ENCODE peak calls at places on chromosomes 5 and 9, in seven cellular contexts. One of them, this sample, is unnamed.
A peak's percentile ranks its signal among the peaks of the same experiment; 100 is the strongest.

GRCh38 chr5:39605966-39606591 is 181.3 kb upstream of the DAB2 start:
- DNase-seq in stomach: no peak
- DNase-seq in dorsolateral prefrontal cortex: no peak
- DNase-seq in left ventricle myocardium inferior: no peak
- DNase-seq in GM12865: no peak
- DNase-seq in AG10803: no peak
- DNase-seq in AG04449: no peak
- DNase-seq in this sample: no peak

GRCh38 chr5:103249068-103249467 is 9.5 kb upstream of the MACIR start:
- DNase-seq in stomach: no peak
- DNase-seq in dorsolateral prefrontal cortex: no peak
- DNase-seq in left ventricle myocardium inferior: no peak
- DNase-seq in GM12865: no peak
- DNase-seq in AG10803: no peak
- DNase-seq in AG04449: no peak
- DNase-seq in this sample: no peak

GRCh38 chr5:109682383-109682782 is 7.3 kb upstream of the MAN2A1 start:
- DNase-seq in stomach: no peak
- DNase-seq in dorsolateral prefrontal cortex: no peak
- DNase-seq in left ventricle myocardium inferior: no peak
- DNase-seq in GM12865: no peak
- DNase-seq in AG10803: peak; percentile 50
- DNase-seq in AG04449: no peak
- DNase-seq in this sample: no peak

GRCh38 chr9:124242331-124243194 is 15.2 kb upstream of the NEK6 start:
- DNase-seq in stomach: no peak
- DNase-seq in dorsolateral prefrontal cortex: no peak
- DNase-seq in left ventricle myocardium inferior: no peak
- DNase-seq in GM12865: no peak
- DNase-seq in AG10803: peak; percentile 47
- DNase-seq in AG04449: no peak
- DNase-seq in this sample: no peak

GRCh38 chr9:10265102-10265708 is 347.6 kb downstream of the PTPRD start:
- DNase-seq in stomach: no peak
- DNase-seq in dorsolateral prefrontal cortex: no peak
- DNase-seq in left ventricle myocardium inferior: no peak
- DNase-seq in GM12865: no peak
- DNase-seq in AG10803: no peak
- DNase-seq in AG04449: no peak
- DNase-seq in this sample: no peak

GRCh38 chr5:20166496-20166895 is 178.5 kb upstream of the CDH18 start:
- DNase-seq in stomach: no peak
- DNase-seq in dorsolateral prefrontal cortex: no peak
- DNase-seq in left ventricle myocardium inferior: no peak
- DNase-seq in GM12865: no peak
- DNase-seq in AG10803: no peak
- DNase-seq in AG04449: no peak
- DNase-seq in this sample: no peak

GRCh38 chr5:124111886-124112285 is 599.9 kb downstream of the CSNK1G3 start:
- DNase-seq in stomach: no peak
- DNase-seq in dorsolateral prefrontal cortex: no peak
- DNase-seq in left ventricle myocardium inferior: no peak
- DNase-seq in GM12865: no peak
- DNase-seq in AG10803: no peak
- DNase-seq in AG04449: no peak
- DNase-seq in this sample: no peak

GRCh38 chr5:33631786-33632185 is 191.0 kb downstream of the TARS1 start:
- DNase-seq in stomach: no peak
- DNase-seq in dorsolateral prefrontal cortex: no peak
- DNase-seq in left ventricle myocardium inferior: no peak
- DNase-seq in GM12865: peak; percentile 74
- DNase-seq in AG10803: peak; percentile 24
- DNase-seq in AG04449: no peak
- DNase-seq in this sample: peak; percentile 6

GRCh38 chr9:94804917-94805544 is 78.5 kb downstream of the AOPEP start:
- DNase-seq in stomach: no peak
- DNase-seq in dorsolateral prefrontal cortex: no peak
- DNase-seq in left ventricle myocardium inferior: no peak
- DNase-seq in GM12865: no peak
- DNase-seq in AG10803: no peak
- DNase-seq in AG04449: no peak
- DNase-seq in this sample: no peak

GRCh38 chr5:36870399-36871040 is 6.0 kb upstream of the NIPBL start:
- DNase-seq in stomach: no peak
- DNase-seq in dorsolateral prefrontal cortex: no peak
- DNase-seq in left ventricle myocardium inferior: no peak
- DNase-seq in GM12865: peak; percentile 76
- DNase-seq in AG10803: peak; percentile 67
- DNase-seq in AG04449: no peak
- DNase-seq in this sample: peak; percentile 65

GRCh38 chr5:173319610-173320100 is 8.6 kb downstream of the STC2 start:
- DNase-seq in stomach: no peak
- DNase-seq in dorsolateral prefrontal cortex: no peak
- DNase-seq in left ventricle myocardium inferior: no peak
- DNase-seq in GM12865: no peak
- DNase-seq in AG10803: no peak
- DNase-seq in AG04449: no peak
- DNase-seq in this sample: no peak

GRCh38 chr5:177997319-177997670 is 1.3 kb upstream of the PROP1 start:
- DNase-seq in stomach: no peak
- DNase-seq in dorsolateral prefrontal cortex: no peak
- DNase-seq in left ventricle myocardium inferior: no peak
- DNase-seq in GM12865: no peak
- DNase-seq in AG10803: no peak
- DNase-seq in AG04449: no peak
- DNase-seq in this sample: no peak

GRCh38 chr9:126788631-126789349 is 16.1 kb upstream of the ZBTB43 start:
- DNase-seq in stomach: no peak
- DNase-seq in dorsolateral prefrontal cortex: no peak
- DNase-seq in left ventricle myocardium inferior: no peak
- DNase-seq in GM12865: no peak
- DNase-seq in AG10803: no peak
- DNase-seq in AG04449: no peak
- DNase-seq in this sample: no peak

GRCh38 chr9:94149696-94150095 is 65.4 kb downstream of the PTPDC1 start:
- DNase-seq in stomach: no peak
- DNase-seq in dorsolateral prefrontal cortex: no peak
- DNase-seq in left ventricle myocardium inferior: no peak
- DNase-seq in GM12865: no peak
- DNase-seq in AG10803: no peak
- DNase-seq in AG04449: no peak
- DNase-seq in this sample: no peak

GRCh38 chr5:6744841-6745705 is 31.8 kb downstream of the TENT4A start:
- DNase-seq in stomach: no peak
- DNase-seq in dorsolateral prefrontal cortex: no peak
- DNase-seq in left ventricle myocardium inferior: no peak
- DNase-seq in GM12865: no peak
- DNase-seq in AG10803: no peak
- DNase-seq in AG04449: no peak
- DNase-seq in this sample: no peak

DNA sequence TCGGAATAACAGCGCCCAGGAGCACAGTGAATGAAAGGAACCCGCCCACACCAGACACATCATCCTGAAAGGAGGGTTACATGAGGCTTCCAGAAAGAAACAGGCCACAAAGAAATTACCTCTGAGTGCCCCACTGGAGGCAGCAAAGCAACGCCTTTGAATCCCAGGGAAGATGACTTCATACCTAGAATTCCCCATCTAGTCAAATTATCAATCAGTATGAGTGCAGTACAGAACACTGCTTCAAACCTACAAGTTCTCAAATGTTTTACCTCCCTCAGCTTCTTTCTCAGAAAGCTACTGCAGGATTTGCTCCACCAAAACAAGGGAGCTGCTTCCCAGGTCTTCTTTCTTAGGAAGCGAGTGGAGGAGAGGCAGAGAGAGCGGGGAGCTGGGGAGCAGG is 87.2 kb downstream of the SEMA4D start:
- DNase-seq in stomach: no peak
- DNase-seq in dorsolateral prefrontal cortex: no peak
- DNase-seq in left ventricle myocardium inferior: no peak
- DNase-seq in GM12865: peak; percentile 85
- DNase-seq in AG10803: no peak
- DNase-seq in AG04449: no peak
- DNase-seq in this sample: peak; percentile 62
- TF ChIP-seq CTCF in stomach: no peak
- TF ChIP-seq CTCF in dorsolateral prefrontal cortex: peak; percentile 27
- TF ChIP-seq CTCF in left ventricle myocardium inferior: no peak
- TF ChIP-seq CTCF in GM12865: peak; percentile 40
- TF ChIP-seq CTCF in AG10803: peak; percentile 7
- TF ChIP-seq CTCF in AG04449: no peak
- TF ChIP-seq CTCF in this sample: peak; percentile 19

DNA sequence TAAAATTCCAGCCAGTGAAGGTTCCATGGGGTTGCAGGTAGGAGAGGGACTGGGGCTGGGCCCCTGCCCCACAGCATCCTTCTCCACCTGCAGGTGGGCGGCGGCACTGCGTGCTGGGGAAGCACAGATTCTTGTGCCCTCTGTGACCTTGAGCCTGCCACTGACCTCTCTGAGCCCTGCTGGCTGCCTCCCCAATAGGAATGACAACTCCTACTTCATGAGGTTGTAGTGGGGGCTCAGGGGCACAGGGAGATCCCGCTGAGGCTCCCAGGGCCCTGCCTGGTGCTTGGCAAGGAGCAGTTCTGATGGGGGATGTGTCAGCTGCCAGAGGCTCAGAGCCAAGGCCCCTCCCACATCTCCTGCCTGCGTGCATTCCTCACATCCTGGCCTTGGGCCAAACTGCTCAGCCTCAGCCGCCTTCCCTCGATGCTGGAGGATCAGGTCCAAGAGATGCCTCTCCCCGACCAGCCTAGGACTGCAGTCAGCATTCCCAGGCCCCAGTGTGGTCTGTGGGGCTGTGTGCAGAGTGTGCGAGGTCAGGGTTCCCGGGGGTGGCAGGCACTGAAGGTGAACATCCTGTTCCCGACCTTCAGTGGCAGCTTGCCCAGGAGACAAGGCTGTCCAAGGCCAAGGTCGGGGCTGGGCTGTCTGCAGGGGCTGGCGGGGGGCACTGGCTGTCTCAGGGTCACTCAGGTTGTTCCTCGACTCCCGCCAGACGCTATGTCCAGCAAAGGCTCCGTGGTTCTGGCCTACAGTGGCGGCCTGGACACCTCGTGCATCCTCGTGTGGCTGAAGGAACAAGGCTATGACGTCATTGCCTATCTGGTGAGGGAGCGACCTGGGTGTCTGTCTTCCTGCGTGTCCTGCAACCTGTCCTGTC is 7.0 kb downstream of the ASS1 start:
- DNase-seq in stomach: peak; percentile 89
- DNase-seq in dorsolateral prefrontal cortex: peak; percentile 70
- DNase-seq in left ventricle myocardium inferior: peak; percentile 84
- DNase-seq in GM12865: no peak
- DNase-seq in AG10803: peak; percentile 95
- DNase-seq in AG04449: peak; percentile 63
- DNase-seq in this sample: no peak
- TF ChIP-seq CTCF in stomach: peak; percentile 26
- TF ChIP-seq CTCF in dorsolateral prefrontal cortex: no peak
- TF ChIP-seq CTCF in left ventricle myocardium inferior: peak; percentile 60
- TF ChIP-seq CTCF in GM12865: peak; percentile 39
- TF ChIP-seq CTCF in AG10803: peak; percentile 61
- TF ChIP-seq CTCF in AG04449: peak; percentile 57
- TF ChIP-seq CTCF in this sample: no peak

DNA sequence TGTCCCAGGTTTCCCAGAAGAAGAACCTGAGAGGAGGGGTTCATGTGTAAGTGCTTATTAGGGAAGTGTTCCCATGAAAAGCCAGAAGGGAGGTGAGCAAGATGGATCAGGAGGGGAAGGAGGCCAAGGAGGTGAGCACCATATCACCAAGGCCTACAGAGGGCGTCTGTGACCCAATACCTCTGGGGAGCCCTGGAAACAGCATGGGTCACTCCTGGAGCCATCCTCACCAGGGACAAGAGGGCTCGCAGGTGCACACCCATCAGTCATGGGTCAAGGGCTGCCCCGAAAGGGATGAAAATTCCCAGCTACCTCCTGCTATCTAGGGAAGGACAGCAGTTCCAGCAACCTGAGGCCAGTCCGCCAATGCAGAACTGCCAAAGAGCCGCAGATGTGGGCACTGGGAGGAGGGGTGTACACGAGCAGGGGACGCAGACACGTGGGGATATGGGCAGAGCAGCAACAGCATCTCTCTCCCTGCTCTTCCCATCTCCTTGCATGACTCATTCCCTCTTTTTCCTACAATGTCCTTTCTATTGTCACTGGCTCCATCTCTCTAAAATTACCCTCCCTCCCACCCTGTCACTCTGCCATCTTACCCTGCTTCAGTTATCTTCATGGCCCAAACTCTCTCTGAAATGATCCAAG is 167.6 kb upstream of the FSTL4 start:
- DNase-seq in stomach: no peak
- DNase-seq in dorsolateral prefrontal cortex: no peak
- DNase-seq in left ventricle myocardium inferior: no peak
- DNase-seq in GM12865: peak; percentile 27
- DNase-seq in AG10803: no peak
- DNase-seq in AG04449: no peak
- DNase-seq in this sample: peak; percentile 41
- TF ChIP-seq CTCF in stomach: no peak
- TF ChIP-seq CTCF in dorsolateral prefrontal cortex: no peak
- TF ChIP-seq CTCF in left ventricle myocardium inferior: no peak
- TF ChIP-seq CTCF in GM12865: peak; percentile 29
- TF ChIP-seq CTCF in AG10803: no peak
- TF ChIP-seq CTCF in AG04449: no peak
- TF ChIP-seq CTCF in this sample: peak; percentile 12

GRCh38 chr5:168086736-168087135 is 204.7 kb upstream of the WWC1 start:
- DNase-seq in stomach: no peak
- DNase-seq in dorsolateral prefrontal cortex: no peak
- DNase-seq in left ventricle myocardium inferior: no peak
- DNase-seq in GM12865: no peak
- DNase-seq in AG10803: no peak
- DNase-seq in AG04449: no peak
- DNase-seq in this sample: no peak

GRCh38 chr5:168089201-168089887 is 202.1 kb upstream of the WWC1 start:
- DNase-seq in stomach: no peak
- DNase-seq in dorsolateral prefrontal cortex: no peak
- DNase-seq in left ventricle myocardium inferior: no peak
- DNase-seq in GM12865: no peak
- DNase-seq in AG10803: no peak
- DNase-seq in AG04449: no peak
- DNase-seq in this sample: no peak

GRCh38 chr5:168088415-168089165 is 202.9 kb upstream of the WWC1 start:
- DNase-seq in stomach: no peak
- DNase-seq in dorsolateral prefrontal cortex: no peak
- DNase-seq in left ventricle myocardium inferior: no peak
- DNase-seq in GM12865: no peak
- DNase-seq in AG10803: no peak
- DNase-seq in AG04449: no peak
- DNase-seq in this sample: no peak

GRCh38 chr5:168085321-168086040 is 206.0 kb upstream of the WWC1 start:
- DNase-seq in stomach: no peak
- DNase-seq in dorsolateral prefrontal cortex: no peak
- DNase-seq in left ventricle myocardium inferior: no peak
- DNase-seq in GM12865: no peak
- DNase-seq in AG10803: peak; percentile 78
- DNase-seq in AG04449: no peak
- DNase-seq in this sample: no peak

DNA sequence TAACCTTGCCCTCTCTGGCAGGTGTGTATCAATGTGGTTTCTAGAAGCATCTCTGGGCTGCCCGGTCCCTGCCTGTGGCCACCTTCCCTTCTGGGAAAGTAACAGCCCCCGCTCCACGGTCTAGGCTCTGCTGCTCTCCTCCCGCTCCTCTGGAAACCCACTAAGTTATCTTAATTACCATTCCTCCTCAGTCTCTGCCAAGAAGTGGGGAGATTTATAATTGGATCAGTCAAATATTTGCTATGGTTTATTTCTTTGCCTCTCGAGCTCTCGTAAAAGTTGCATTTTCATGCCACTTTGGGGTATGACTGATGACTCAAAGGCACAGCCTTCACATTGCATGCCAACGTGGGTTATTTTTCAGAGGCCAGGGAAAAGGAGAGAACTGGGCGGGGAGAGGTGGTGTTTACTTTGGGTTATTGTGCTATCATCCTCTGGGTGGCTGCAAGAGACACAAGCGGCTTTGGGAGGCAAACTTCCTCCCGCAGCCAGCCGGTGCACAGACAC is 205.3 kb upstream of the WWC1 start:
- DNase-seq in stomach: no peak
- DNase-seq in dorsolateral prefrontal cortex: no peak
- DNase-seq in left ventricle myocardium inferior: no peak
- DNase-seq in GM12865: no peak
- DNase-seq in AG10803: peak; percentile 94
- DNase-seq in AG04449: peak; percentile 75
- DNase-seq in this sample: no peak
- TF ChIP-seq CTCF in stomach: no peak
- TF ChIP-seq CTCF in dorsolateral prefrontal cortex: no peak
- TF ChIP-seq CTCF in left ventricle myocardium inferior: no peak
- TF ChIP-seq CTCF in GM12865: no peak
- TF ChIP-seq CTCF in AG10803: peak; percentile 46
- TF ChIP-seq CTCF in AG04449: peak; percentile 23
- TF ChIP-seq CTCF in this sample: no peak